ENCODE peak calls at places on chromosome X, in five cellular contexts. L, H, A, I and S are unnamed samples.

GRCh38 chrX:102765794-102766193 is 45.3 kb downstream of the GPRASP3 start:
- DNase-seq in H (no peak), I (no peak), L (no peak), A (no peak), S (no peak)

GRCh38 chrX:150680974-150681373 is 12.2 kb upstream of the MTMR1 start:
- DNase-seq in I (no peak), A (no peak), L (peak; percentile 26), H (no peak), S (no peak)

GRCh38 chrX:135651647-135652295 is 61.7 kb upstream of the CT45A1 start:
- DNase-seq in I (no peak), L (no peak), A (no peak), H (no peak), S (no peak)

GRCh38 chrX:149683966-149684730 is 27.7 kb upstream of the MAGEA11 start:
- DNase-seq in A (no peak), H (no peak), L (no peak), I (no peak), S (no peak)

GRCh38 chrX:41336447-41336846 is 2.5 kb downstream of the DDX3X start:
- DNase-seq in L (no peak), I (no peak), A (no peak), H (no peak), S (no peak)

GRCh38 chrX:17736856-17737706 is at the start of gene SCML1:
- DNase-seq in A (no peak), H (peak; percentile 79), I (peak; percentile 97), L (peak; percentile 95), S (peak; percentile 95)

GRCh38 chrX:10110984-10111363 is 45.8 kb upstream of the CLCN4 start:
- DNase-seq in A (no peak), H (peak; percentile 34), I (no peak), L (no peak), S (no peak)

GRCh38 chrX:27968891-27969290 is 12.4 kb downstream of the DCAF8L1 start:
- DNase-seq in I (no peak), L (no peak), A (no peak), H (no peak), S (no peak)

GRCh38 chrX:75609361-75609760 is 86.5 kb upstream of the ZDHHC15 start:
- DNase-seq in H (no peak), I (no peak), A (no peak), L (no peak), S (no peak)

GRCh38 chrX:49120104-49120503 is 3.4 kb downstream of the GPKOW start:
- DNase-seq in A (no peak), L (peak; percentile 7), H (no peak), I (no peak), S (no peak)

GRCh38 chrX:133190877-133191738 is 27.0 kb downstream of the TFDP3 start:
- DNase-seq in L (no peak), A (no peak), I (no peak), H (no peak), S (no peak)

GRCh38 chrX:111431007-111431406 is 19.0 kb upstream of the DCX start:
- DNase-seq in I (no peak), H (no peak), A (no peak), L (no peak), S (peak; percentile 60)

GRCh38 chrX:82125103-82125502 is 923.2 kb downstream of the SH3BGRL start:
- DNase-seq in A (no peak), H (no peak), L (no peak), I (no peak), S (no peak)

GRCh38 chrX:140589657-140590056 is 84.8 kb upstream of the SOX3 start:
- DNase-seq in L (no peak), A (no peak), H (no peak), I (no peak), S (no peak)